ENCODE peak calls at places on chromosomes 12 and 14, in six cellular contexts. D is astrocyte of the cerebellum, F is choroid plexus epithelial cell, I is tibial artery, X is WERI-Rb-1, U is endothelial cell of umbilical vein. L is an unnamed sample.
A peak's percentile ranks its signal among the peaks of the same experiment; 100 is the strongest.

GRCh38 chr14:64193821-64194220 is 100.3 kb downstream of the ESR2 start:
- DNase-seq in D (no peak), F (no peak), I (no peak), X (no peak), U (no peak), L (no peak)

GRCh38 chr14:81550001-81550642 is 16.5 kb upstream of the SEL1L start:
- DNase-seq in D (no peak), F (no peak), I (no peak), X (no peak), U (no peak), L (no peak)

GRCh38 chr12:109277899-109278762 is 31.0 kb downstream of the FOXN4 start:
- DNase-seq in D (no peak), F (peak; percentile 16), I (no peak), X (peak; percentile 33), U (no peak), L (no peak)

GRCh38 chr12:112868459-112869041 is 38.2 kb upstream of the OAS1 start:
- DNase-seq in D (no peak), F (no peak), I (no peak), X (no peak), U (no peak), L (no peak)

GRCh38 chr14:55604467-55604866 is 24.5 kb downstream of the KTN1 start:
- DNase-seq in D (no peak), F (no peak), I (no peak), X (no peak), U (no peak), L (no peak)

GRCh38 chr12:77049767-77050353 is 15.5 kb downstream of the E2F7 start:
- DNase-seq in D (peak; percentile 59), F (peak; percentile 84), I (no peak), X (peak; percentile 25), U (peak; percentile 78), L (peak; percentile 23)

GRCh38 chr12:5716221-5716620 is 228.8 kb downstream of the ANO2 start:
- DNase-seq in D (no peak), F (no peak), I (peak; percentile 23), X (no peak), U (peak; percentile 69), L (no peak)

GRCh38 chr12:30977124-30977523 is 50.6 kb downstream of the TSPAN11 start:
- DNase-seq in D (no peak), F (no peak), I (no peak), X (no peak), U (no peak), L (no peak)

GRCh38 chr12:130831876-130832405 is 7.1 kb downstream of the STX2 start:
- DNase-seq in D (no peak), F (no peak), I (no peak), X (no peak), U (no peak), L (no peak)

GRCh38 chr14:66910306-66910705 is 278.9 kb upstream of the GARIN2 start:
- DNase-seq in D (no peak), F (no peak), I (no peak), X (no peak), U (no peak), L (no peak)

GRCh38 chr12:124914392-124915248 is at the start of gene UBC:
- DNase-seq in D (peak; percentile 81), F (peak; percentile 97), I (peak; percentile 88), X (peak; percentile 89), U (peak; percentile 88), L (peak; percentile 88)

GRCh38 chr12:56128669-56129209 is 672 bp downstream of the ESYT1 start:
- DNase-seq in D (no peak), F (peak; percentile 31), I (no peak), X (no peak), U (peak; percentile 44), L (no peak)

GRCh38 chr12:79964100-79964627 is 29.3 kb upstream of the PPP1R12A start:
- DNase-seq in D (no peak), F (no peak), I (no peak), X (no peak), U (no peak), L (no peak)

GRCh38 chr14:55332654-55333570 is 61.7 kb downstream of the FBXO34 start:
- DNase-seq in D (no peak), F (peak; percentile 47), I (no peak), X (no peak), U (no peak), L (no peak)

GRCh38 chr12:56271031-56271430 is 4.3 kb downstream of the COQ10A start:
- DNase-seq in D (no peak), F (peak; percentile 66), I (no peak), X (no peak), U (peak; percentile 39), L (peak; percentile 21)

GRCh38 chr14:98494582-98494981 is 777.4 kb downstream of the BCL11B start:
- DNase-seq in D (no peak), F (no peak), I (no peak), X (no peak), U (no peak), L (no peak)

GRCh38 chr14:51342226-51342625 is 102.2 kb downstream of the TMX1 start:
- DNase-seq in D (no peak), F (no peak), I (no peak), X (no peak), U (peak; percentile 26), L (no peak)

GRCh38 chr12:50562485-50563433 is 58.0 kb downstream of the DIP2B start:
- DNase-seq in D (no peak), F (no peak), I (no peak), X (no peak), U (no peak), L (no peak)

GRCh38 chr12:103571286-103571685 is 15.8 kb upstream of the STAB2 start:
- DNase-seq in D (no peak), F (no peak), I (no peak), X (no peak), U (peak; percentile 13), L (peak; percentile 49)
- TF ChIP-seq CTCF in D (no peak), F (no peak), I (no peak), X (no peak), U (no peak), L (no peak)

GRCh38 chr14:25041484-25041883 is 8.5 kb downstream of the STXBP6 start:
- DNase-seq in D (no peak), F (no peak), I (no peak), X (no peak), U (no peak), L (no peak)

GRCh38 chr14:25041898-25042297 is 8.0 kb downstream of the STXBP6 start:
- DNase-seq in D (no peak), F (no peak), I (no peak), X (no peak), U (no peak), L (no peak)

GRCh38 chr14:25039933-25040332 is 10.0 kb downstream of the STXBP6 start:
- DNase-seq in D (no peak), F (no peak), I (no peak), X (no peak), U (no peak), L (no peak)

GRCh38 chr14:25044299-25044698 is 5.6 kb downstream of the STXBP6 start:
- DNase-seq in D (no peak), F (no peak), I (no peak), X (no peak), U (no peak), L (no peak)

GRCh38 chr14:25042362-25043299 is 7.3 kb downstream of the STXBP6 start:
- DNase-seq in D (peak; percentile 53), F (peak; percentile 87), I (no peak), X (no peak), U (peak; percentile 8), L (no peak)
- TF ChIP-seq CTCF in D (peak; percentile 71), F (peak; percentile 84), I (peak; percentile 32), X (no peak), U (peak; percentile 27), L (peak; percentile 56)

GRCh38 chr14:91067186-91067585 is 6.7 kb upstream of the RPS6KA5 start:
- DNase-seq in D (no peak), F (no peak), I (no peak), X (no peak), U (no peak), L (no peak)

GRCh38 chr14:91063119-91063518 is 2.7 kb upstream of the RPS6KA5 start:
- DNase-seq in D (no peak), F (no peak), I (no peak), X (no peak), U (no peak), L (no peak)

GRCh38 chr14:91062600-91062999 is 2.2 kb upstream of the RPS6KA5 start:
- DNase-seq in D (no peak), F (no peak), I (no peak), X (no peak), U (no peak), L (no peak)

GRCh38 chr14:91068642-91069041 is 8.2 kb upstream of the RPS6KA5 start:
- DNase-seq in D (peak; percentile 60), F (no peak), I (no peak), X (no peak), U (no peak), L (no peak)

GRCh38 chr14:91065266-91065665 is 4.8 kb upstream of the RPS6KA5 start:
- DNase-seq in D (no peak), F (no peak), I (no peak), X (no peak), U (no peak), L (no peak)
- TF ChIP-seq CTCF in D (no peak), F (no peak), I (no peak), X (no peak), U (no peak), L (no peak)

DNA sequence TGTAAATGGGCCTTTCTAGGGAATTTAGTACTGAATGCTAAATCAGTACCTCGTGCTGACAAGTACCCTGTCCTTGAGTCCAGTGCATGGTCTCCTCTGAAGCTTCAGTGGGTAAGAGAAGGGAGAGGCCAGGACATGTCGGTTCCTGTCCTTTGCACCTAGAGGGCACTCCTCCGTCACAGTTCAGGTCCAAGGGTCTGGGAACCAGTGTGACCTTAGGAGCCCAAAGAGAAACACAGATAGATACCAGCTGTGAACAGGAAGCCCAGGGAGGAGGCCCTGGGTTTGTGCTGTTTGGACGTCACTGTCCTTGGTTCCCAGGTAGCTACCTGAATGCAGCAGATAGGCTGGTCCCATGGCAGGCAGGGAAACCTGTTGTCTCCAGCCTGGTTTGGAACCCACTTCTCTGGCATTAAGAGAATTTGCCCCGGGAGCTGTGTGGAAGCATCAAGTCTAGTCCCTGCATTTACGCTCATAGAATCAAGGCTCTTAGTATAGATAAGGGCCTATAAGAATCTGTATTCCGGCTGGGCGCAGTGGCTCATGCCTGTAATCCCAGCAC is 3.9 kb upstream of the FGF23 start:
- DNase-seq in D (no peak), F (no peak), I (no peak), X (peak; percentile 62), U (no peak), L (no peak)
- TF ChIP-seq CTCF in D (no peak), F (no peak), I (no peak), X (peak; percentile 82), U (no peak), L (no peak)

DNA sequence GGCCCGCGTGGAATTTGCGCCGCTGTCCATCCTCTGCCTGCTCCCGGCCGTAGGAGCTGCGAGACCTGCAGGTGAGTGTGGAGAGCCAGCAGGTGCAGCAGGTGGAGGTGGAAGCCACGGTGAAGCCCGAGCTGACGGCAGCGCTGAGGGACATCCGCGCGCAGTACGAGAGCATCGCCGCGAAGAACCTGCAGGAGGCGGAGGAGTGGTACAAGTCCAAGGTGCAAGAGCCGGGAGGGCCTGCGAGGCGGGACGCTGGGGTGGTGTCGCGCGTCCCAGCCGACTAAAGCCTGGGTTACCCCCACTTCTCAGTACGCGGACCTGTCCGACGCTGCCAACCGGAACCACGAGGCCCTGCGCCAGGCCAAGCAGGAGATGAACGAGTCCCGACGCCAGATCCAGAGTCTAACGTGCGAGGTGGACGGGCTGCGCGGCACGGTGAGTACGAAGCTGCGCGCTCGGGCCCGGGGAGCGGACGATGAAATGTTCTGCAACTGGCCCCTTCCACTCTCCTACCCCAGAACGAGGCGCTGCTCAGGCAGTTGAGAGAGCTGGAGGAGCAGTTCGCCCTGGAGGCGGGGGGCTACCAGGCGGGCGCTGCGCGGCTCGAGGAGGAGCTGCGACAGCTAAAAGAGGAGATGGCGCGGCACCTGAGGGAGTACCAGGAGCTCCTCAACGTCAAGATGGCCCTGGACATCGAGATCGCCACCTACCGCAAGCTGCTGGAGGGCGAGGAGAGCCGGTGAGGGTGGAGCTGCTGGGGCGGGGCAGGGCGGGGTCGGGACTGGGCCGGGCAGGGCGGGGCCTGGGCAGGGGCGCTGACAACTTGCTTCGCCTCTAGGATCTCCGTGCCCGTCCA is 2.1 kb downstream of the PRPH start:
- DNase-seq in D (no peak), F (no peak), I (no peak), X (peak; percentile 88), U (no peak), L (no peak)
- TF ChIP-seq CTCF in D (peak; percentile 12), F (no peak), I (no peak), X (peak; percentile 51), U (no peak), L (no peak)

L was measured in heart right ventricle.